ENCODE peak calls at places on chromosomes 11 and 22, in four cellular contexts. K is HepG2, Y is WTC11, U is GM12878. A is an unnamed sample.

GRCh38 chr11:45159781-45160365 is 13.4 kb downstream of the PRDM11 start:
- DNase-seq in K (no peak), Y (no peak), U (no peak), A (no peak)

GRCh38 chr22:36467042-36467810 is 14.2 kb downstream of the TXN2 start:
- DNase-seq in K (no peak), Y (no peak), U (no peak), A (no peak)

GRCh38 chr11:65112551-65113360 is 1.1 kb downstream of the TM7SF2 start:
- DNase-seq in K (peak), Y (peak), U (no peak), A (peak)

GRCh38 chr11:120054753-120055045 is 83.2 kb downstream of the TRIM29 start:
- DNase-seq in K (no peak), Y (no peak), U (no peak), A (no peak)

GRCh38 chr11:121024989-121025388 is 1.1 kb downstream of the TBCEL start:
- DNase-seq in K (peak), Y (no peak), U (no peak), A (peak)

GRCh38 chr11:100682247-100682969 is 4.7 kb upstream of the ARHGAP42 start:
- DNase-seq in K (no peak), Y (no peak), U (no peak), A (no peak)

GRCh38 chr11:36186340-36186739 is 102.9 kb downstream of the COMMD9 start:
- DNase-seq in K (no peak), Y (no peak), U (no peak), A (no peak)

GRCh38 chr11:10899542-10899830 is 41.6 kb upstream of the ZBED5 start:
- DNase-seq in K (no peak), Y (no peak), U (no peak), A (peak)

GRCh38 chr11:125871391-125872137 is 15.9 kb upstream of the HYLS1 start:
- DNase-seq in K (peak), Y (peak), U (no peak), A (peak)

GRCh38 chr11:100687032-100687629 is at the start of gene ARHGAP42:
- DNase-seq in K (peak), Y (peak), U (no peak), A (peak)

GRCh38 chr11:114163830-114164401 is 104.4 kb downstream of the ZBTB16 start:
- DNase-seq in K (no peak), Y (no peak), U (no peak), A (no peak)

GRCh38 chr11:84817998-84818397 is 809.1 kb downstream of the DLG2 start:
- DNase-seq in K (no peak), Y (no peak), U (no peak), A (no peak)

GRCh38 chr11:34052608-34053160 is 1.2 kb downstream of the CAPRIN1 start:
- DNase-seq in K (no peak), Y (no peak), U (no peak), A (peak)

GRCh38 chr11:88478136-88478785 is 140.7 kb upstream of the CTSC start:
- DNase-seq in K (no peak), Y (no peak), U (no peak), A (no peak)
- TF ChIP-seq CBFB in K (no peak), Y (no peak), U (no peak), A (no peak)

GRCh38 chr11:70477607-70478006 is 79.3 kb downstream of the CTTN start:
- DNase-seq in K (no peak), Y (no peak), U (no peak), A (no peak)
- TF ChIP-seq CBFB in K (no peak), Y (no peak), U (no peak), A (no peak)

GRCh38 chr22:38046070-38046748 is 11.0 kb upstream of the PICK1 start:
- DNase-seq in K (no peak), Y (no peak), U (no peak), A (no peak)
- TF ChIP-seq CBFB in K (no peak), Y (no peak), U (no peak), A (no peak)

GRCh38 chr11:129722529-129722928 is 93.1 kb upstream of the TMEM45B start:
- DNase-seq in K (no peak), Y (no peak), U (no peak), A (no peak)
- TF ChIP-seq CBFB in K (no peak), Y (no peak), U (no peak), A (no peak)

GRCh38 chr11:58726594-58727414 is 4.9 kb downstream of the GLYAT start:
- DNase-seq in K (no peak), Y (no peak), U (no peak), A (peak)
- TF ChIP-seq CBFB in K (no peak), Y (no peak), U (no peak), A (no peak)

GRCh38 chr22:19645391-19645790 is 68.9 kb upstream of the SEPTIN5 start:
- DNase-seq in K (no peak), Y (no peak), U (no peak), A (no peak)

GRCh38 chr22:19644314-19645223 is 69.7 kb upstream of the SEPTIN5 start:
- DNase-seq in K (no peak), Y (no peak), U (no peak), A (peak)

GRCh38 chr22:19648419-19648929 is 65.8 kb upstream of the SEPTIN5 start:
- DNase-seq in K (no peak), Y (no peak), U (no peak), A (no peak)

GRCh38 chr22:19645905-19646304 is 68.4 kb upstream of the SEPTIN5 start:
- DNase-seq in K (no peak), Y (no peak), U (no peak), A (no peak)

DNA sequence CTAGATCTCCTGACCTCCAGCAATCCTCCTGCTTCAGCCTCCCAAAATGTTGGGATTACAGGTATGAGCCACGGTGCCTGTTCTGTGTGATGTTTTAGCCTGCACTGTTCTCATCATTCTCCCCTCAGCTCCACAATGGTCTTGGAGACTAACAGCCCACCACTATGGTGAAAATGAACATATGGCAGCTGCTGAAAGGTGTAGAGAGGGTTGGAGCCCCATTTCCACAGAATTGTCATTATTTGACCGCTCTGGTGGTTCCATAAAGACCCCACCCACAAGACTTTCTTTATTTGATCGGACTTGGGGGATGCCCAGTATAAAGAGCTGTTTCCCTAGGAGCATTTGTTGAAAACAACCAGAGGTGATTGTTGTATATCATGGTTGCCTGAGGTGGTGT is 67.9 kb upstream of the SEPTIN5 start:
- DNase-seq in K (no peak), Y (no peak), U (no peak), A (no peak)
- TF ChIP-seq CBFB in K (no peak), Y (no peak), U (no peak), A (no peak)

DNA sequence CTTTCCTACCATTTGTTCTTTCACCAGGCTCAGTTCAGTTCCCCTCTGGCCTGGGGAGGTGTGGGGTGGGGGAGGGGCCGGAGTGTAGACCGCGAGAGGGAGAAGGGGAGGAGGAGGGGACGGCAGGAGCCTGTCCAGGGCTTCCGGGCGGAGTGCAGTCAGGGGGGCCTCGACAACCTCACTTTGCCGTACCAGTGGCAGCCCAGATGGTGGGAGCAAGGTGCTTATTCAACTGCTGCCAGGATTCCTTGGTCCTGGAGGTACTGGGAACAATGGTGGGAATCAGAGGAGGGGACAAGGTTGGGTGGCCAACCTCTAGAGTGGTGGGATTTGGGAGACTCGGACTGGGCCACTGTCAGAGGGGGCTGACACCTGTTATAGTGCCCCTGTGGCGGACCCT is 1.2 kb downstream of the BACE1 start:
- DNase-seq in K (no peak), Y (no peak), U (no peak), A (peak)
- TF ChIP-seq CBFB in K (no peak), Y (no peak), U (no peak), A (no peak)